ENCODE peak calls at places on chromosomes 16 and 17, in seven cellular contexts. P is H1, H is sigmoid colon, Y is HepG2, G is esophagus muscularis mucosa, C is suprapubic skin, M is stomach. B is an unnamed sample.

GRCh38 chr17:73293480-73293911 is 18.3 kb downstream of the CDC42EP4 start:
- DNase-seq in Y (no peak), H (peak; percentile 92), M (peak; percentile 85), C (no peak), G (no peak), P (no peak), B (no peak)

GRCh38 chr17:64442550-64442971 is 6.4 kb upstream of the MILR1 start:
- DNase-seq in M (no peak), H (no peak), C (no peak), G (no peak), P (no peak), Y (no peak), B (peak; percentile 65)

GRCh38 chr17:57672205-57672632 is 72.9 kb downstream of the CCDC182 start:
- DNase-seq in Y (no peak), G (peak; percentile 60), M (no peak), H (no peak), C (peak; percentile 41), P (no peak), B (no peak)

GRCh38 chr16:62225675-62226074 is 189.4 kb upstream of the CDH8 start:
- DNase-seq in G (no peak), M (peak; percentile 72), H (no peak), P (peak; percentile 92), C (peak; percentile 71), Y (peak; percentile 76), B (no peak)

GRCh38 chr17:80941743-80942211 is 49.9 kb upstream of the CHMP6 start:
- DNase-seq in Y (no peak), H (peak; percentile 84), G (no peak), M (no peak), C (peak; percentile 66), P (no peak), B (no peak)

GRCh38 chr17:57519199-57519598 is 225.9 kb downstream of the CCDC182 start:
- DNase-seq in G (no peak), C (no peak), M (no peak), P (no peak), Y (no peak), H (no peak), B (no peak)

GRCh38 chr16:69494993-69495392 is 70.6 kb downstream of the CYB5B start:
- DNase-seq in H (no peak), Y (peak; percentile 39), P (peak; percentile 83), M (no peak), G (no peak), C (no peak), B (no peak)

GRCh38 chr17:63823659-63824331 is 3.4 kb upstream of the PSMC5 start:
- DNase-seq in H (no peak), Y (no peak), P (no peak), G (no peak), M (no peak), C (no peak), B (no peak)

GRCh38 chr16:71645450-71645849 is 19.5 kb downstream of the MARVELD3 start:
- DNase-seq in C (no peak), P (no peak), H (no peak), Y (peak; percentile 67), G (no peak), M (no peak), B (no peak)

GRCh38 chr16:8869212-8869987 is 594 bp upstream of the CARHSP1 start:
- DNase-seq in P (no peak), H (no peak), Y (peak; percentile 65), M (no peak), G (no peak), C (no peak), B (no peak)

GRCh38 chr17:68821860-68822693 is 133.1 kb downstream of the ABCA8 start:
- DNase-seq in P (no peak), M (no peak), Y (peak; percentile 99), G (no peak), H (no peak), C (no peak), B (no peak)

GRCh38 chr16:19555938-19556778 is 655 bp downstream of the VPS35L start:
- DNase-seq in H (no peak), Y (no peak), M (no peak), G (no peak), P (peak; percentile 87), C (no peak), B (no peak)

GRCh38 chr17:15942207-15942833 is 2.6 kb upstream of the ADORA2B start:
- DNase-seq in G (no peak), H (peak; percentile 63), C (no peak), M (no peak), P (no peak), Y (no peak), B (peak; percentile 45)

GRCh38 chr16:11949527-11949926 is 7.7 kb upstream of the NPIPB2 start:
- DNase-seq in P (peak; percentile 56), C (no peak), H (no peak), Y (peak; percentile 73), M (no peak), G (no peak), B (no peak)

GRCh38 chr16:80171746-80172145 is 369.0 kb upstream of the DYNLRB2 start:
- DNase-seq in C (no peak), Y (no peak), P (no peak), G (no peak), H (no peak), M (no peak), B (no peak)

GRCh38 chr16:55480228-55480655 is 1.2 kb downstream of the MMP2 start:
- DNase-seq in G (peak; percentile 96), Y (no peak), H (peak; percentile 95), M (peak; percentile 63), C (peak; percentile 90), P (peak; percentile 63), B (peak; percentile 93)

GRCh38 chr17:2062571-2063183 is 7.8 kb downstream of the HIC1 start:
- DNase-seq in C (peak; percentile 75), P (no peak), G (peak; percentile 92), M (no peak), Y (no peak), H (peak; percentile 75), B (no peak)

GRCh38 chr17:65560628-65561371 is 648 bp downstream of the AXIN2 start:
- DNase-seq in G (peak; percentile 96), Y (peak; percentile 96), C (peak; percentile 92), M (peak; percentile 92), H (peak; percentile 94), P (peak; percentile 86), B (peak; percentile 88)

GRCh38 chr16:54246454-54246821 is 40.1 kb downstream of the IRX3 start:
- DNase-seq in P (no peak), Y (no peak), G (no peak), C (no peak), H (no peak), M (no peak), B (no peak)

GRCh38 chr16:30927789-30928378 is 4.5 kb downstream of the FBXL19 start:
- DNase-seq in H (no peak), M (no peak), P (peak; percentile 76), Y (peak; percentile 61), G (no peak), C (peak; percentile 73), B (no peak)

GRCh38 chr16:55622302-55622701 is 33.5 kb upstream of the SLC6A2 start:
- DNase-seq in M (no peak), Y (no peak), G (no peak), H (no peak), C (no peak), P (no peak), B (no peak)

GRCh38 chr16:2518823-2519710 is 1.1 kb upstream of the AMDHD2 start:
- DNase-seq in Y (no peak), M (no peak), P (no peak), G (no peak), C (peak; percentile 81), H (peak; percentile 79), B (peak; percentile 37)

GRCh38 chr17:78878871-78879270 is 24.1 kb downstream of the CEP295NL start:
- DNase-seq in H (no peak), C (no peak), M (no peak), Y (no peak), G (no peak), P (no peak), B (no peak)

GRCh38 chr17:78883090-78883532 is 19.9 kb downstream of the CEP295NL start:
- DNase-seq in Y (peak; percentile 92), P (no peak), C (peak; percentile 92), G (peak; percentile 95), H (peak; percentile 90), M (peak; percentile 69), B (peak; percentile 87)

GRCh38 chr17:78882546-78883089 is 20.4 kb downstream of the CEP295NL start:
- DNase-seq in H (no peak), P (no peak), C (peak; percentile 81), Y (no peak), G (no peak), M (no peak), B (peak; percentile 69)

GRCh38 chr17:78878261-78878660 is 24.7 kb downstream of the CEP295NL start:
- DNase-seq in Y (no peak), P (no peak), G (no peak), H (no peak), M (no peak), C (no peak), B (no peak)

GRCh38 chr17:78879679-78880186 is 23.3 kb downstream of the CEP295NL start:
- DNase-seq in P (no peak), G (peak; percentile 95), Y (no peak), M (no peak), H (peak; percentile 94), C (peak; percentile 90), B (peak; percentile 81)
- H3K4me1 ChIP-seq in P (no peaks in the 10 kb centered on the region), G (peaks cover 100% of the 10 kb centered on the region), Y (peaks cover 26% of the 10 kb centered on the region), M (peaks cover 100% of the 10 kb centered on the region), H (peaks cover 90% of the 10 kb centered on the region), C (peaks cover 85% of the 10 kb centered on the region), B (peaks cover 56% of the 10 kb centered on the region)

GRCh38 chr17:75494326-75494877 is 20.9 kb downstream of the CASKIN2 start:
- DNase-seq in M (no peak), Y (no peak), H (no peak), C (no peak), G (no peak), P (no peak), B (no peak)
- TF ChIP-seq EP300 in M (no peak), Y (no peak), H (no peak), C (no peak), G (no peak), P (no peak), B (no peak)

GRCh38 chr17:3668279-3669084 is at the start of the genes EMC6 and TAX1BP3:
- DNase-seq in C (peak; percentile 99), G (peak; percentile 99), Y (peak; percentile 95), H (peak; percentile 99), M (peak; percentile 100), P (peak; percentile 100), B (peak; percentile 99)
- TF ChIP-seq POLR2AphosphoS5 in C (peak; percentile 66), G (peak; percentile 95), Y (peak; percentile 92), H (peak; percentile 94), M (peak; percentile 98), P (peak; percentile 84), B (peak; percentile 72)

DNA sequence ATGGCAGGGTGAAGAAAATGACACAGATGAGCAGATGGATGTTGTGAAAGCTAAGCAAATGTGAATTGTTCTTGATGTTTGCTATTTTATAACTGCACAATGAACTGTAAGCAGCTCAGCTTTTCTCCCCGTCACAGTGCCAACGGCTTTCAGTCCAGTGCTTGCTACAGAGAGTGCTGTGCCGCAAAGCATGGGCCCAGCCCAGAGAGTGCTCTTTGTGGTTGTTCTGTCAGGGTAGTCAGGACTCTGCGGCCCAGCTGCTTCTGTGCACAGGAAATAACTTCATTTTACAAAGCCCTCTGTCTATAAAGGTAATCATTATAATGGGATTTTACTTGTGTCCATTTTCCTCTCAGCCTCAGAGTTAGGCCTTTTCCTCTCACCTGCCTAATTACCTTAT is 39.1 kb downstream of the CDRT15 start:
- DNase-seq in H (no peak), P (no peak), M (peak; percentile 38), Y (no peak), G (no peak), C (no peak), B (peak; percentile 52)
- H3K4me1 ChIP-seq in H (peaks cover 3% of the 10 kb centered on the region), P (no peaks in the 10 kb centered on the region), M (peaks cover 57% of the 10 kb centered on the region), Y (no peaks in the 10 kb centered on the region), G (no peaks in the 10 kb centered on the region), C (peaks cover 22% of the 10 kb centered on the region), B (peaks cover 7% of the 10 kb centered on the region)

GRCh38 chr17:49901460-49902331 is 53.8 kb upstream of the TAC4 start:
- DNase-seq in C (no peak), Y (peak; percentile 65), M (no peak), P (no peak), H (no peak), G (no peak), B (peak; percentile 34)
- TF ChIP-seq EP300 in C (no peak), Y (no peak), M (no peak), P (no peak), H (no peak), G (no peak), B (no peak)

B was measured in upper lobe of left lung.